ENCODE peak calls at places on chromosomes 11 and 22, in five cellular contexts. N is neuronal stem cell, P is H1, G is H9, F is IMR-90. B is an unnamed sample.

GRCh38 chr11:126469308-126469707 is 113.8 kb downstream of the ST3GAL4 start:
- DNase-seq in N (no peak), P (no peak), G (no peak), F (no peak), B (no peak)

GRCh38 chr22:46660604-46661201 is 40.5 kb downstream of the GRAMD4 start:
- DNase-seq in N (no peak), P (no peak), G (no peak), F (no peak), B (no peak)

GRCh38 chr22:20621162-20621561 is 113.8 kb downstream of the MED15 start:
- DNase-seq in N (no peak), P (no peak), G (no peak), F (no peak), B (no peak)

GRCh38 chr11:60951611-60951908 is 416 bp downstream of the SLC15A3 start:
- DNase-seq in N (no peak), P (no peak), G (peak), F (no peak), B (no peak)

GRCh38 chr11:106369224-106369623 is 291.8 kb downstream of the AASDHPPT start:
- DNase-seq in N (no peak), P (no peak), G (no peak), F (peak), B (no peak)

GRCh38 chr11:94794287-94795168 is 26.4 kb downstream of the AMOTL1 start:
- DNase-seq in N (no peak), P (no peak), G (no peak), F (peak), B (peak)

GRCh38 chr22:39610246-39610645 is 39.7 kb downstream of the CACNA1I start:
- DNase-seq in N (no peak), P (no peak), G (no peak), F (no peak), B (no peak)

GRCh38 chr11:114257621-114258558 is 38.3 kb upstream of the NNMT start:
- DNase-seq in N (peak), P (no peak), G (peak), F (no peak), B (peak)

GRCh38 chr11:65321828-65322495 is 7.3 kb downstream of the CDC42EP2 start:
- DNase-seq in N (no peak), P (no peak), G (no peak), F (no peak), B (no peak)

GRCh38 chr22:30946354-30946753 is 22.2 kb downstream of the MORC2 start:
- DNase-seq in N (no peak), P (no peak), G (no peak), F (no peak), B (no peak)

GRCh38 chr11:77188912-77189491 is 61.0 kb downstream of the MYO7A start:
- DNase-seq in N (no peak), P (no peak), G (peak), F (no peak), B (no peak)

GRCh38 chr22:31192513-31192912 is 19.6 kb upstream of the LIMK2 start:
- DNase-seq in N (no peak), P (no peak), G (no peak), F (peak), B (peak)

GRCh38 chr11:75667268-75667830 is 1.5 kb downstream of the MAP6 start:
- DNase-seq in N (peak), P (no peak), G (peak), F (no peak), B (no peak)

GRCh38 chr11:28757725-28758515 is 649.7 kb downstream of the METTL15 start:
- DNase-seq in N (no peak), P (no peak), G (no peak), F (peak), B (peak)

GRCh38 chr22:44243761-44244160 is 63.0 kb downstream of the PARVG start:
- DNase-seq in N (no peak), P (no peak), G (no peak), F (no peak), B (no peak)

GRCh38 chr11:1291295-1292017 is 18.0 kb downstream of the TOLLIP start:
- DNase-seq in N (no peak), P (no peak), G (no peak), F (no peak), B (no peak)

GRCh38 chr11:34044664-34045485 is 6.7 kb upstream of the CAPRIN1 start:
- DNase-seq in N (no peak), P (peak), G (peak), F (peak), B (peak)

GRCh38 chr11:132093861-132094260 is 723.4 kb downstream of the NTM start:
- DNase-seq in N (no peak), P (no peak), G (no peak), F (no peak), B (no peak)

GRCh38 chr11:112797653-112798293 is 163.4 kb upstream of the NCAM1 start:
- DNase-seq in N (peak), P (peak), G (peak), F (no peak), B (peak)

GRCh38 chr22:47369431-47370015 is 607.1 kb downstream of the TBC1D22A start:
- DNase-seq in N (no peak), P (no peak), G (no peak), F (no peak), B (no peak)

GRCh38 chr11:12599408-12600143 is 74.6 kb upstream of the TEAD1 start:
- DNase-seq in N (peak), P (peak), G (peak), F (no peak), B (peak)

GRCh38 chr22:50687829-50688228 is 15.2 kb downstream of the SHANK3 start:
- DNase-seq in N (no peak), P (no peak), G (no peak), F (no peak), B (no peak)

GRCh38 chr11:41665633-41666032 is 206.2 kb upstream of the LRRC4C start:
- DNase-seq in N (no peak), P (no peak), G (no peak), F (no peak), B (no peak)

GRCh38 chr11:119892311-119892808 is 163.4 kb upstream of the NECTIN1 start:
- DNase-seq in N (no peak), P (no peak), G (no peak), F (no peak), B (no peak)

GRCh38 chr11:74633406-74634393 is 41.3 kb downstream of the POLD3 start:
- DNase-seq in N (no peak), P (no peak), G (no peak), F (no peak), B (no peak)

GRCh38 chr11:66126808-66127555 is 56.9 kb downstream of the PACS1 start:
- DNase-seq in N (no peak), P (no peak), G (peak), F (peak), B (peak)

GRCh38 chr11:130827697-130828377 is 88.4 kb downstream of the SNX19 start:
- DNase-seq in N (peak), P (peak), G (peak), F (peak), B (peak)

GRCh38 chr11:7572001-7572712 is 58.4 kb downstream of the PPFIBP2 start:
- DNase-seq in N (no peak), P (no peak), G (peak), F (peak), B (peak)

GRCh38 chr22:37231406-37232139 is 12.5 kb downstream of the RAC2 start:
- DNase-seq in N (no peak), P (no peak), G (no peak), F (no peak), B (no peak)

GRCh38 chr22:49237703-49238102 is 590.0 kb downstream of the BRD1 start:
- DNase-seq in N (no peak), P (no peak), G (no peak), F (no peak), B (no peak)

DNA sequence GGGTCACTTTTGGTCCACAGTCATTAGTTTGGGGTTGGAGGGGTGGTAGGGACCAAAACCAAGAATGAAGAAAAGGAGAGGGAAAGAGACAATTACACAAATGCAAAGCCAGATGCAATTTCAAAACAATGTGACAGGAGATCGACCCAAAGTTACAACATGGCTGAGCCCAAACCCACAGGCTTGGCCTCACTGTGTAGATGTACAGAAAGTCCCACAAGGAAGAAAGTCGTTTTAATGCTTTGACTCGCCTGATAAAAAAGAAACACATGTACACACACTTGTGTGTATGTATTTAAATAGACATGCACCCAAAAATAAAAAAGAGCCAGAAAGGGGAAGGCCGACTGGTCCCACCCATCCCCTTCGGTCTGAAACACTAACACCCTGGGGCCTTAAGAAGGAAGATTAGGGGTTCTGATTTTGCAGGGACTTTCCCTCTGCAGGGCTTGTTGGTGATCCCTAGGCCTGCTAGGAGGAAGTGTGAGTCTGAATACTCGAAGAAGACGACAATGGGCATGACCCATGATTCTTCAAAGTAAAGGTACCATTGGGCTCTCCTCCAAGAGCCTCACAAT is 104.1 kb downstream of the ETS1 start:
- DNase-seq in N (no peak), P (no peak), G (no peak), F (no peak), B (no peak)
- H3K14ac ChIP-seq in N (no peak), P (no peak), G (no peak), F (no peak), B (no peak)

DNA sequence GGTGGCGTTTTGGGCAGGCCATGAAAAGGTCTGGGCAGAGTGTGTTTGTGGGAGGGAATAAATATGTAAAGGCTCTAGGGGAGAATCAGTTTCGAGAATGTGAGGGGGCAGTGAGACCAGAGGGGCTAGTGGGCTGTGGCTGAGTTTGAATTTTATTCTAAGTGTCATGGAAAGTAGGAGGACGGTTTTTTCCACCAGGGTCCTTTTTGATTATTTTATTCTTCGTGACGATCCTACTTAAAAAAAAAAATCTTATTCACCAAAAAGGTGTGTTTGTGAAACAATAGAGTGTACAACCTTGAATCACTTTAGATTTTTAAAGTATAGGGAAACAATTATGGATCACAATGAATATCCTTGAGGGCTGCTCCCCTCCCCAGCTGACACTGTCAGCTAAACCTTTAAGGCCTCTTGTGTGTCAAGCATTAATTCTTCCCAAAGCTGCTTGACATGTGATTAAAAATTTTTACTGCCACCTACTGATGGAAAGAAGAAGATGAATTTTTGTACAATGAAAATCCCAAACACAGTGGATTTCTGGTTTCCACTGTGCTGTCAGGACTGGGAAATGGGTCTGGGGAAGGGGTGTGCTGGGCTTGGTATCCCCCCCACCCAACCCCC is 107.5 kb upstream of the OR4B1 start:
- DNase-seq in N (no peak), P (no peak), G (no peak), F (peak), B (peak)
- H2BK15ac ChIP-seq in N (no peak), P (no peak), G (no peak), F (peak), B (peak)

GRCh38 chr11:3164540-3165151 is 464 bp downstream of the OSBPL5 start:
- DNase-seq in N (no peak), P (no peak), G (no peak), F (no peak), B (no peak)

GRCh38 chr11:3163241-3163981 is 1.7 kb downstream of the OSBPL5 start:
- DNase-seq in N (no peak), P (no peak), G (no peak), F (no peak), B (no peak)

GRCh38 chr11:3162410-3163240 is 2.5 kb downstream of the OSBPL5 start:
- DNase-seq in N (no peak), P (no peak), G (no peak), F (no peak), B (no peak)

GRCh38 chr11:3165152-3165705 is at the start of gene OSBPL5:
- DNase-seq in N (no peak), P (no peak), G (no peak), F (peak), B (peak)

DNA sequence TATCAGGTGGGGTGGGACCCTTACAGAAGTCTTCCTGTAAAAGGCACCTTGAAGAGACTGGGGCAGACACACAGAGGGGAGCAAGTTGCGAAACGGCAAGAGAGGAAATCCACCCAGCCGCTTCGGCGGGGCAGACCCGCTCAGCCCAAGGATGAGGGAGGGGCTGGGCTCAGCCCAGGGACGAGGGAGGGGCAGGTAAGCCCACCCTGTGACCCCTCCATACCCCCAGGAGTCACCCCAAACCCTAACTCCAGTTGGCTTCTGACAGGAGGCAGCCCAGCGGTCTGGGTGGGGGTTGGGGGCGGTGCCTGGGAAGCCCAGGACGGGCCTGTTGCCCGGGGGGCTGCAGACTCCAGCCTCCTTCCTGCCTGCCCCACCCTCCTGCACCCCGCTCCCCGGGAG is 971 bp downstream of the OSBPL5 start:
- DNase-seq in N (no peak), P (no peak), G (no peak), F (no peak), B (no peak)
- H3K14ac ChIP-seq in N (peak), P (no peak), G (no peak), F (peak), B (no peak)

GRCh38 chr11:101870510-101870909 is 44.3 kb upstream of the CEP126 start:
- DNase-seq in N (no peak), P (no peak), G (no peak), F (peak), B (peak)

GRCh38 chr11:101863361-101863760 is 51.4 kb upstream of the CEP126 start:
- DNase-seq in N (no peak), P (no peak), G (no peak), F (peak), B (peak)

GRCh38 chr11:101864098-101864497 is 50.7 kb upstream of the CEP126 start:
- DNase-seq in N (no peak), P (no peak), G (no peak), F (no peak), B (no peak)

GRCh38 chr11:101866619-101867491 is 48.0 kb upstream of the CEP126 start:
- DNase-seq in N (no peak), P (no peak), G (no peak), F (peak), B (peak)

DNA sequence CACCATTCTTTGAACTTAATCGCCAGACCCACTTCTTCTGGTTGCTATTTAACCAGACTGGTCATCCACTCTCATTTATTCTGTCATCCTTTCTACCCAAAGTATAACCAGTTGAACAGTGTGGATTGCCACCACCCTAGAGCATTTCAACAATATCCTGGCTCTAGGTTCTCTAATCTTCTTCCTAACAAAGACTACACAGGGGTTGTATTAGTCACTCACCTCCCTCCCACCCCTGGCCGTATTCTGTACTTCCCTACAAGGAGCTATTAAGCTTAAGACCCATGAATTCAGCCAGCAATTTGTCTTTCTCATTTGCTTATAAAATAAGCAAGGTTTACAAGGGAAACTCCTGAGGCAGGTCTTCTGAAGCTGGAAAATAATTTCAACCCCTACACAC is 46.9 kb upstream of the CEP126 start:
- DNase-seq in N (no peak), P (no peak), G (no peak), F (peak), B (no peak)
- H2BK15ac ChIP-seq in N (no peak), P (no peak), G (no peak), F (peak), B (no peak)

DNA sequence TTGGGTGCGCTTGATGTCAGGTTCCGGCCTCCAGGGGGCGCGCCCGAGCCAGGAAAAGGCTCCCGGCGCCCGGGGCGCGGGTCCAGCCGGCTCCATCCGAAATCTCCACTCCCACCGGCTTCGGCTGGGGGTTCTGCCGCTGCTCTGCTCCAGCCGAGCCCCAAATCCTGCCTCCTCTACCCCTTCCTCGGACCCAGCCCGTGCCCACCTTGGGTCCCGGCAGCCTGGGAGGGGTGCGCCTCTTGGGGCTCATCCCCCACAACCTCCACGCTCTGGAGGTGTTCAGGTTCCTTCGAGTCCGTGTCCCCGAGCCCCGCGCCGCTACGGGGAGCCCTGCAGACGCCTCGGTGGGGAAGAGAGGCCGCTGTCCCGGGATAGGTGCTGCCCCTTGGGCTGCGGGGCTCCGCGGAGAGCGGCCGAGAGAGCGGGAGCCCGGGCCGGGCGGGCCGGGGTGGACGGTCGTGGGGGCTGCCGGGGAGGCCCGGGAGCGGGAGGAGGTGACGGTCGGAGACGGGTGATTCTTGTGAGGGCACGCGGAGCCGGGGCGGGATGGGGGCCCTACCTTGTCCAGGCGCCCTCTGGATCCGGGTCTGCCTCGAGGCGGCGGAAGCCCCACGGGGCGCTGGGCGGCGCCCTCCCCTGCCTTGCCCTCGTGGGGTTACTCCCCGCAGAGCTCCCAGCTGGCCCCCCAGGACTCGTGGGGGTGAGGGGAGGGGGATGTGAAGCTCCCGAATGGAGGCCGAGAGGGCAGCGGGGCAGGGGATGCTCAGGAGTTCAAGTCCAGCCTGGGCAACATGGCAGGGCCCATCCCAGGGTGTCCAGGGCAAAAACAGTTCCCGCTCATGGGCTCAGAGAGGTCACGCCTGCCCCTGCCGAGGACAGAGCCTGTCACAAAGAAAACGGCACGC is 13.2 kb upstream of the CYB5R3 start:
- DNase-seq in N (peak), P (no peak), G (peak), F (peak), B (peak)
- H3K14ac ChIP-seq in N (peak), P (no peak), G (peak), F (peak), B (no peak)